ENCODE peak calls at places on chromosome 19, in six cellular contexts. E, D, Y, I, V and X are unnamed samples. For H3K4me1, the result is how much of the 10 kb centered on the place peaks cover.

GRCh38 chr19:19098703-19099632 is 35.2 kb downstream of the SLC25A42 start:
- DNase-seq in E (no peak), D (no peak), Y (no peak), I (no peak), V (no peak), X (no peak)

GRCh38 chr19:38816131-38816750 is 3.5 kb upstream of the LGALS4 start:
- DNase-seq in E (no peak), D (no peak), Y (no peak), I (no peak), V (no peak), X (no peak)

GRCh38 chr19:52981329-52981728 is 18.6 kb upstream of the ZNF816 start:
- DNase-seq in E (no peak), D (no peak), Y (peak), I (no peak), V (no peak), X (no peak)

GRCh38 chr19:55042344-55042678 is 4.2 kb upstream of the GP6 start:
- DNase-seq in E (no peak), D (no peak), Y (no peak), I (no peak), V (no peak), X (no peak)

GRCh38 chr19:18493440-18494266 is 28.2 kb downstream of the ELL start:
- DNase-seq in E (no peak), D (no peak), Y (no peak), I (no peak), V (no peak), X (no peak)

GRCh38 chr19:33675501-33676124 is 53.9 kb downstream of the CHST8 start:
- DNase-seq in E (no peak), D (no peak), Y (no peak), I (no peak), V (no peak), X (no peak)

GRCh38 chr19:54535601-54536000 is 33.0 kb downstream of the LAIR2 start:
- DNase-seq in E (no peak), D (no peak), Y (no peak), I (no peak), V (no peak), X (no peak)

GRCh38 chr19:8005534-8006256 is at the start of gene ELAVL1:
- DNase-seq in E (peak), D (peak), Y (peak), I (peak), V (peak), X (peak)

GRCh38 chr19:7654401-7654800 is 14.4 kb upstream of the RETN start:
- DNase-seq in E (no peak), D (no peak), Y (no peak), I (peak), V (no peak), X (no peak)

GRCh38 chr19:1340681-1341469 is 42.8 kb upstream of the NDUFS7 start:
- DNase-seq in E (no peak), D (no peak), Y (no peak), I (no peak), V (no peak), X (no peak)

GRCh38 chr19:18086590-18087138 is at the start of gene IL12RB1:
- DNase-seq in E (no peak), D (no peak), Y (no peak), I (no peak), V (peak), X (no peak)

GRCh38 chr19:28217064-28217463 is 995.9 kb downstream of the UQCRFS1 start:
- DNase-seq in E (no peak), D (no peak), Y (peak), I (no peak), V (no peak), X (no peak)

GRCh38 chr19:7869910-7870511 is 4.2 kb downstream of the PRR36 start:
- DNase-seq in E (no peak), D (peak), Y (peak), I (peak), V (peak), X (no peak)

GRCh38 chr19:55640577-55641375 is at the start of gene ZNF580:
- DNase-seq in E (peak), D (peak), Y (peak), I (peak), V (peak), X (peak)

GRCh38 chr19:40417714-40417996 is 4.5 kb upstream of the PRX start:
- DNase-seq in E (no peak), D (no peak), Y (no peak), I (no peak), V (no peak), X (no peak)

GRCh38 chr19:30069535-30070197 is 127.6 kb downstream of the URI1 start:
- DNase-seq in E (no peak), D (no peak), Y (no peak), I (no peak), V (no peak), X (no peak)

GRCh38 chr19:38294090-38294489 is 10.0 kb upstream of the C19orf33 start:
- DNase-seq in E (no peak), D (no peak), Y (no peak), I (no peak), V (no peak), X (no peak)

GRCh38 chr19:3034845-3035541 is 5.9 kb upstream of the TLE2 start:
- DNase-seq in E (peak), D (no peak), Y (peak), I (peak), V (peak), X (no peak)

GRCh38 chr19:33641956-33642498 is 20.3 kb downstream of the CHST8 start:
- DNase-seq in E (no peak), D (peak), Y (no peak), I (no peak), V (no peak), X (no peak)

GRCh38 chr19:10388957-10389356 is 8.6 kb upstream of the TYK2 start:
- DNase-seq in E (peak), D (peak), Y (peak), I (peak), V (peak), X (peak)

GRCh38 chr19:17484520-17485180 is 14.3 kb downstream of the SLC27A1 start:
- DNase-seq in E (no peak), D (no peak), Y (peak), I (no peak), V (no peak), X (no peak)

GRCh38 chr19:51600940-51601575 is 29.1 kb downstream of the SIGLEC5 start:
- DNase-seq in E (no peak), D (peak), Y (peak), I (no peak), V (no peak), X (no peak)

GRCh38 chr19:51689751-51690358 is 3.3 kb upstream of the SPACA6 start:
- DNase-seq in E (no peak), D (peak), Y (peak), I (no peak), V (no peak), X (peak)

GRCh38 chr19:48926909-48927308 is 6.6 kb upstream of the DHDH start:
- DNase-seq in E (peak), D (no peak), Y (no peak), I (peak), V (no peak), X (no peak)

GRCh38 chr19:55283548-55284393 is at the start of gene BRSK1:
- DNase-seq in E (no peak), D (no peak), Y (peak), I (peak), V (peak), X (peak)

GRCh38 chr19:47305309-47305751 is 4.3 kb upstream of the C5AR1 start:
- DNase-seq in E (no peak), D (peak), Y (peak), I (peak), V (peak), X (peak)

GRCh38 chr19:47152632-47153031 is 22.0 kb downstream of the SAE1 start:
- DNase-seq in E (peak), D (no peak), Y (no peak), I (peak), V (no peak), X (no peak)

GRCh38 chr19:917323-918151 is at the start of gene KISS1R:
- DNase-seq in E (no peak), D (peak), Y (peak), I (peak), V (peak), X (no peak)

GRCh38 chr19:4715529-4716221 is 8.0 kb downstream of the DPP9 start:
- DNase-seq in E (no peak), D (peak), Y (no peak), I (no peak), V (no peak), X (no peak)

GRCh38 chr19:4719499-4719866 is 4.2 kb downstream of the DPP9 start:
- DNase-seq in E (no peak), D (no peak), Y (no peak), I (no peak), V (no peak), X (no peak)

GRCh38 chr19:4717966-4718701 is 5.5 kb downstream of the DPP9 start:
- DNase-seq in E (no peak), D (no peak), Y (no peak), I (no peak), V (no peak), X (no peak)

GRCh38 chr19:4720037-4720700 is 3.5 kb downstream of the DPP9 start:
- DNase-seq in E (no peak), D (no peak), Y (no peak), I (no peak), V (no peak), X (no peak)

GRCh38 chr19:4717191-4717965 is 6.3 kb downstream of the DPP9 start:
- DNase-seq in E (no peak), D (no peak), Y (no peak), I (peak), V (no peak), X (no peak)
- H3K4me1 ChIP-seq in E (under half), D (under half), Y (under half), I (under half), V (under half), X (half or more)

GRCh38 chr19:35509861-35510625 is 3.4 kb downstream of the DMKN start:
- DNase-seq in E (peak), D (peak), Y (peak), I (peak), V (peak), X (peak)
- H3K27ac ChIP-seq in E (peak), D (peak), Y (peak), I (no peak), V (no peak), X (no peak)

GRCh38 chr19:45820413-45821102 is 5.5 kb upstream of the RSPH6A start:
- DNase-seq in E (no peak), D (no peak), Y (no peak), I (no peak), V (no peak), X (no peak)
- TF ChIP-seq CTCF in E (no peak), D (no peak), Y (peak), I (no peak), V (no peak), X (no peak)

DNA sequence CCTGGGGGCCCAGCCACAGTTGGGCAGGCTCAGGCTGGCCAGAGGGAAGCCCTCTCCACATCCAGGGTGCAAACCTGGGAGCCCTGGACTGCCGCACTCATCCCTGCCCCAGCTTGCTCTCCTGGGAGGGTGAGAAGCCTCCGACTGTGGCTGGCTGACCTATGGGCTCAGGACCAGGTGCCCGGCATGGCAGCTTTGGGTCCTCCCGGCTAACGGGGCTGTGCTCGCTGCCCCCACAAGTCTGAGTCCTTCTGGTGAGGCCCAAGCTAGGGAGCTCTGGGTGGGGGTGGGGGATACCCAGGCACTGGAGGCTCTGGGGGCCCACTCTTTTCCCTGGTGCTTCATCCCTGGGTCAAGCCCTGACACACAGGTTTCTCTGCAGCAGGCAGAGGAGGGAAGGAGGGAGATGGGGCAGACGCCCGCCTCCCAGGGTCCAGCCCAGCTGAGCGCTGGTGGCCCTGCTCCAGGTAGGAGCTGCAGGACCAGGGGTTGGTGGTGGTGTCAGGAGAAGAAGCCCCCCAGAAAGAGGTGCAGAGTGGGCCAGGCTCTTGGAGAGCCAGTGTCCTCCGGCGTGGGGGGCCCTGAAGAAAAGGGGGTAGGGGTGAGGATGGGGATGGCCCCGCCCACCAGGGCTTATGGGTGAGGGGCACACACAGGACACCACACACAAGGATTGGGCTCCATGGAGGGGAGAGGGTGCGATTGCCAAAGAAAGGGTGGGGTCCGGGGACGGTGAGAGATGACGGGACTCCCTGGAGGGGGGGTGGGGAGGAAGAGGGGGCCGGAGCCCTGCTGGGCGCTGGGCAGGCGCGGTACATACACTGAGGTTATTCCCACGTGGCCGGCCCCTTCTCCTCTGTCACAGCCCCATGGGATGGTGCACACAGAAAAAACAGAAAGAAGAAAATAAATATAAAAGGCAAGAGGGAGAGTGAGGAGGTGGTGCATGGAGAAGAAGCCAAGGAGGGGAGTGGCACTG is 59.9 kb downstream of the IER2 start:
- DNase-seq in E (no peak), D (no peak), Y (no peak), I (no peak), V (no peak), X (no peak)
- H3K4me1 ChIP-seq in E (under half), D (under half), Y (under half), I (under half), V (half or more), X (under half)